ENCODE peak calls at places on chromosomes 7 and 10, in seven cellular contexts. G is transverse colon, K is testis, V is cardiac muscle cell, Y is heart left ventricle, W is endodermal cell, Z is left ventricle myocardium inferior. A is an unnamed sample.

GRCh38 chr7:135180122-135180521 is 9.6 kb upstream of the CYREN start:
- DNase-seq in W (no peak), Z (no peak), Y (no peak), K (no peak), G (no peak), V (no peak), A (no peak)

GRCh38 chr10:13439771-13440708 is 88.8 kb downstream of the BEND7 start:
- DNase-seq in K (peak; percentile 64), V (peak; percentile 80), Y (peak; percentile 68), W (peak; percentile 92), Z (peak; percentile 25), G (peak; percentile 71), A (peak; percentile 47)

GRCh38 chr7:41907444-41907843 is 204.6 kb upstream of the INHBA start:
- DNase-seq in K (no peak), Y (no peak), W (no peak), G (no peak), Z (no peak), V (no peak), A (no peak)

GRCh38 chr10:95196053-95196452 is 2.0 kb downstream of the ACSM6 start:
- DNase-seq in K (no peak), Y (no peak), G (no peak), V (no peak), W (peak; percentile 68), Z (no peak), A (no peak)

GRCh38 chr7:134813668-134814067 is 34.2 kb downstream of the CALD1 start:
- DNase-seq in V (no peak), Y (no peak), K (no peak), W (no peak), Z (no peak), G (no peak), A (no peak)

GRCh38 chr10:86203162-86203905 is 163.3 kb downstream of the GRID1 start:
- DNase-seq in Z (no peak), V (peak; percentile 85), Y (no peak), G (no peak), W (peak; percentile 91), K (peak; percentile 21), A (no peak)

GRCh38 chr10:113456741-113457140 is 96.1 kb upstream of the HABP2 start:
- DNase-seq in V (no peak), G (no peak), Y (no peak), Z (no peak), W (no peak), K (no peak), A (no peak)

GRCh38 chr7:41058986-41059741 is 643.7 kb downstream of the INHBA start:
- DNase-seq in V (no peak), G (no peak), Y (no peak), K (no peak), Z (no peak), W (peak; percentile 92), A (no peak)

GRCh38 chr7:69762821-69763352 is 164.6 kb downstream of the AUTS2 start:
- DNase-seq in Y (no peak), G (no peak), W (no peak), K (no peak), Z (no peak), V (no peak), A (no peak)

GRCh38 chr7:131591674-131592328 is 35.4 kb upstream of the PODXL start:
- DNase-seq in Z (no peak), G (no peak), Y (no peak), K (no peak), V (peak; percentile 51), W (peak; percentile 68), A (no peak)

GRCh38 chr7:131109757-131110293 is 217.9 kb upstream of the MKLN1 start:
- DNase-seq in G (peak; percentile 87), V (peak; percentile 79), Y (peak; percentile 91), K (peak; percentile 75), Z (peak; percentile 88), W (peak; percentile 94), A (peak; percentile 82)

GRCh38 chr10:129417882-129418281 is 49.2 kb upstream of the MGMT start:
- DNase-seq in Y (no peak), V (no peak), Z (no peak), K (no peak), G (no peak), W (no peak), A (no peak)

GRCh38 chr10:119207713-119208552 is 562 bp downstream of the GRK5 start:
- DNase-seq in Y (peak; percentile 82), Z (peak; percentile 47), G (peak; percentile 28), V (peak; percentile 75), W (peak; percentile 87), K (peak; percentile 53), A (peak; percentile 44)

GRCh38 chr7:40234046-40234445 is 99.2 kb downstream of the SUGCT start:
- DNase-seq in V (no peak), W (no peak), K (no peak), G (peak; percentile 61), Y (no peak), Z (no peak), A (no peak)

GRCh38 chr10:94546058-94546595 is 539 bp downstream of the HELLS start:
- DNase-seq in Z (no peak), V (peak; percentile 27), Y (no peak), W (no peak), G (no peak), K (peak; percentile 33), A (no peak)

GRCh38 chr7:113197274-113197673 is 78.9 kb upstream of the SMIM30 start:
- DNase-seq in V (no peak), Y (no peak), Z (no peak), K (no peak), W (no peak), G (no peak), A (no peak)

GRCh38 chr10:105161767-105162166 is 520.7 kb downstream of the SORCS3 start:
- DNase-seq in Y (no peak), Z (no peak), K (no peak), W (peak; percentile 53), V (no peak), G (no peak), A (no peak)

GRCh38 chr7:87877641-87878040 is 1.3 kb downstream of the DBF4 start:
- DNase-seq in W (no peak), Y (no peak), V (no peak), Z (no peak), G (no peak), K (no peak), A (no peak)

GRCh38 chr10:125081931-125082330 is 78.4 kb downstream of the CTBP2 start:
- DNase-seq in W (no peak), K (peak; percentile 68), G (no peak), Y (no peak), Z (no peak), V (no peak), A (no peak)

GRCh38 chr10:125084191-125085186 is 75.9 kb downstream of the CTBP2 start:
- DNase-seq in K (peak; percentile 48), Z (peak; percentile 84), G (no peak), Y (peak; percentile 85), W (peak; percentile 79), V (no peak), A (peak; percentile 46)

GRCh38 chr10:125085281-125085680 is 75.1 kb downstream of the CTBP2 start:
- DNase-seq in W (no peak), Y (no peak), G (no peak), Z (no peak), V (no peak), K (no peak), A (no peak)

GRCh38 chr10:125082881-125083575 is 77.3 kb downstream of the CTBP2 start:
- DNase-seq in V (no peak), K (no peak), G (no peak), W (no peak), Z (no peak), Y (no peak), A (no peak)

DNA sequence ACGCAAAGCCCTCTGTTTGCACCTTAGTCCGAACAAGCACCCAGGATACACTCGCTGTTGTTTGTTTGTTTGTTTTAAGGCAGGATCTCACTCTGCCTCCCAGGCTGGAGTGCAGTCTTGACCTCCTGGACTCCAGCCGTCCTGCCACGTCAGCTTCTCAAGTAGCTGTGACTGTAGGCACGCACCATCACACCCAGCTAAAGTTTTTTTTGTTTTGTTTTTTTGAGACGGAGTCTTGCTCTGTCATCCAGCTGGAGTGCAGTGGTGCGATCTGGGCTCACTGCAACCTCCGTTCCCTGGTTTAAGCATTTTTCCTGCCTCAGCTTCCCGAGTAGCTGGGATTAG is 76.8 kb downstream of the CTBP2 start:
- DNase-seq in G (no peak), Y (no peak), K (peak; percentile 40), V (no peak), Z (no peak), W (no peak), A (no peak)
- H3K36me3 ChIP-seq in G (no peaks in the 10 kb centered on the region), Y (peaks cover 13% of the 10 kb centered on the region), K (no peaks in the 10 kb centered on the region), V (no peaks in the 10 kb centered on the region), Z (peaks cover 12% of the 10 kb centered on the region), W (peaks cover 3% of the 10 kb centered on the region), A (no peaks in the 10 kb centered on the region)

GRCh38 chr7:84134169-84134568 is 60.4 kb downstream of the SEMA3A start:
- DNase-seq in G (no peak), K (no peak), V (no peak), Y (no peak), Z (no peak), W (no peak), A (no peak)
- H3K27me3 ChIP-seq in G (no peaks in the 10 kb centered on the region), K (no peaks in the 10 kb centered on the region), V (no peaks in the 10 kb centered on the region), Y (no peaks in the 10 kb centered on the region), Z (no peaks in the 10 kb centered on the region), W (no peaks in the 10 kb centered on the region), A (no peaks in the 10 kb centered on the region)

DNA sequence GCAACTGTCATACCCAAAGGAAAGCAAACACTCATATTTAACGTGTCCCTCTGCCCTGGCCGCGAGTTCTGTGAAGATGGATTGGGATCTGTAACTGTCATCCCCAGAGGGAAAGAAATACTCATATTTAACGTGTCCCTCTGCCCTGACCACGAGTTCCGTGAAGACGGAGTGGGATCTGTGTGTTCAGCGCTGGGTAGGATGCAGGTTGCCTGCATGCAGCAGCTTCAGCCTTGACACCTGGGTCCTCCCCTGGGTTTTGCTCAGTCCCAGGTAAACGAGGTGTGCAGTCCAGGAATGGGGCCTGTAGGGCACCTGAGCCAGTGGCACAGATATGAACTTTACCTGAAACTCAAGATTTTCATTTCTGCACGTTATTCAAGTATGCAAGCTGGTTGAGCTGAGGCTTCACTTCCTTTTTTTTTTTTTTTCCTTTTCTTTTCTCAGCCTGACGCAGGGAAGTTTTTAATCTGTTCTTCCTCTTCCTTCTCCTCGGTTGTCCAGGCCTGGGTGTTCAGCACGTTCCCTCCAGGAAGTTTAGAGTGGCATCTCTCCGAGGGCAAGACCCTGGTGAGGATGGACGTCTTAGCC is 159.0 kb upstream of the SHH start:
- DNase-seq in Y (no peak), K (no peak), W (peak; percentile 7), G (no peak), V (no peak), Z (no peak), A (no peak)
- H3K27ac ChIP-seq in Y (no peak overlapping the region), K (no peak overlapping the region), W (no peak overlapping the region), G (no peak overlapping the region), V (no peak overlapping the region), Z (no peak overlapping the region), A (no peak overlapping the region)

GRCh38 chr7:138565451-138566114 is 105.5 kb downstream of the TRIM24 start:
- DNase-seq in K (peak; percentile 30), G (no peak), Z (no peak), W (peak; percentile 65), V (no peak), Y (no peak), A (no peak)

GRCh38 chr7:138563808-138564207 is 103.7 kb downstream of the TRIM24 start:
- DNase-seq in Z (no peak), Y (no peak), W (no peak), G (no peak), K (no peak), V (no peak), A (no peak)

GRCh38 chr7:138568655-138569054 is 108.6 kb downstream of the TRIM24 start:
- DNase-seq in V (no peak), K (no peak), W (no peak), Y (no peak), Z (no peak), G (no peak), A (no peak)

GRCh38 chr7:138564365-138564764 is 104.3 kb downstream of the TRIM24 start:
- DNase-seq in V (no peak), W (no peak), G (no peak), Z (no peak), K (no peak), Y (no peak), A (peak; percentile 34)

GRCh38 chr7:138565071-138565450 is 105.0 kb downstream of the TRIM24 start:
- DNase-seq in K (no peak), V (no peak), W (no peak), G (no peak), Z (no peak), Y (no peak), A (no peak)
- H3K36me3 ChIP-seq in K (no peaks in the 10 kb centered on the region), V (peaks cover 80% of the 10 kb centered on the region), W (peaks cover 90% of the 10 kb centered on the region), G (no peaks in the 10 kb centered on the region), Z (peaks cover 99% of the 10 kb centered on the region), Y (peaks cover 97% of the 10 kb centered on the region), A (peaks cover 36% of the 10 kb centered on the region)

A was measured in lung.